ENCODE peak calls at places on chromosomes 13 and 19, in five cellular contexts. One of them, this sample, is unnamed.

GRCh38 chr19:16327911-16328823 is 3.5 kb downstream of the KLF2 start:
- DNase-seq in neural progenitor cell: no peak
- DNase-seq in right lobe of liver: peak; percentile 77
- DNase-seq in activated T-cell treated with anti-CD3 and anti-CD28 coated beads, Interleukin-2, amount 50 U/mL, for 72 hours: peak; percentile 35
- DNase-seq in Caco-2: no peak
- DNase-seq in this sample: no peak

GRCh38 chr19:7748756-7749155 is 1.4 kb upstream of the CD209 start:
- DNase-seq in Caco-2: no peak
- DNase-seq in right lobe of liver: no peak
- DNase-seq in activated T-cell treated with anti-CD3 and anti-CD28 coated beads, Interleukin-2, amount 50 U/mL, for 72 hours: no peak
- DNase-seq in neural progenitor cell: no peak
- DNase-seq in this sample: peak; percentile 62

GRCh38 chr13:108561152-108561551 is 68.3 kb upstream of the MYO16 start:
- DNase-seq in activated T-cell treated with anti-CD3 and anti-CD28 coated beads, Interleukin-2, amount 50 U/mL, for 72 hours: no peak
- DNase-seq in neural progenitor cell: no peak
- DNase-seq in right lobe of liver: no peak
- DNase-seq in Caco-2: no peak
- DNase-seq in this sample: no peak

GRCh38 chr13:24882665-24883064 is 118.7 kb downstream of the RNF17 start:
- DNase-seq in right lobe of liver: no peak
- DNase-seq in neural progenitor cell: no peak
- DNase-seq in Caco-2: no peak
- DNase-seq in activated T-cell treated with anti-CD3 and anti-CD28 coated beads, Interleukin-2, amount 50 U/mL, for 72 hours: no peak
- DNase-seq in this sample: no peak

GRCh38 chr13:41137241-41137640 is 4.6 kb upstream of the KBTBD6 start:
- DNase-seq in activated T-cell treated with anti-CD3 and anti-CD28 coated beads, Interleukin-2, amount 50 U/mL, for 72 hours: no peak
- DNase-seq in Caco-2: no peak
- DNase-seq in right lobe of liver: no peak
- DNase-seq in neural progenitor cell: no peak
- DNase-seq in this sample: no peak

GRCh38 chr19:48342841-48343540 is 17.6 kb downstream of the EMP3 start:
- DNase-seq in activated T-cell treated with anti-CD3 and anti-CD28 coated beads, Interleukin-2, amount 50 U/mL, for 72 hours: no peak
- DNase-seq in Caco-2: no peak
- DNase-seq in neural progenitor cell: no peak
- DNase-seq in right lobe of liver: no peak
- DNase-seq in this sample: no peak

GRCh38 chr19:6108721-6109633 is 1.3 kb downstream of the RFX2 start:
- DNase-seq in activated T-cell treated with anti-CD3 and anti-CD28 coated beads, Interleukin-2, amount 50 U/mL, for 72 hours: peak; percentile 60
- DNase-seq in Caco-2: peak; percentile 39
- DNase-seq in right lobe of liver: no peak
- DNase-seq in neural progenitor cell: peak; percentile 57
- DNase-seq in this sample: peak; percentile 36

GRCh38 chr19:16589917-16590316 is 17.7 kb upstream of the SLC35E1 start:
- DNase-seq in Caco-2: no peak
- DNase-seq in right lobe of liver: no peak
- DNase-seq in neural progenitor cell: no peak
- DNase-seq in activated T-cell treated with anti-CD3 and anti-CD28 coated beads, Interleukin-2, amount 50 U/mL, for 72 hours: no peak
- DNase-seq in this sample: no peak

GRCh38 chr13:20431080-20431479 is 94.6 kb downstream of the CRYL1 start:
- DNase-seq in neural progenitor cell: no peak
- DNase-seq in Caco-2: no peak
- DNase-seq in right lobe of liver: no peak
- DNase-seq in activated T-cell treated with anti-CD3 and anti-CD28 coated beads, Interleukin-2, amount 50 U/mL, for 72 hours: no peak
- DNase-seq in this sample: no peak

GRCh38 chr13:75458696-75459422 is 23.1 kb downstream of the TBC1D4 start:
- DNase-seq in neural progenitor cell: peak; percentile 4
- DNase-seq in Caco-2: no peak
- DNase-seq in activated T-cell treated with anti-CD3 and anti-CD28 coated beads, Interleukin-2, amount 50 U/mL, for 72 hours: no peak
- DNase-seq in right lobe of liver: no peak
- DNase-seq in this sample: peak; percentile 21

GRCh38 chr19:49135686-49136085 is 16.3 kb downstream of the PPFIA3 start:
- DNase-seq in activated T-cell treated with anti-CD3 and anti-CD28 coated beads, Interleukin-2, amount 50 U/mL, for 72 hours: no peak
- DNase-seq in neural progenitor cell: no peak
- DNase-seq in right lobe of liver: no peak
- DNase-seq in Caco-2: no peak
- DNase-seq in this sample: no peak

GRCh38 chr13:48853381-48854102 is 122.2 kb upstream of the FNDC3A start:
- DNase-seq in Caco-2: no peak
- DNase-seq in activated T-cell treated with anti-CD3 and anti-CD28 coated beads, Interleukin-2, amount 50 U/mL, for 72 hours: peak; percentile 37
- DNase-seq in neural progenitor cell: no peak
- DNase-seq in right lobe of liver: no peak
- DNase-seq in this sample: no peak

GRCh38 chr19:49564616-49565045 is 15.7 kb downstream of the NOSIP start:
- DNase-seq in neural progenitor cell: no peak
- DNase-seq in right lobe of liver: no peak
- DNase-seq in activated T-cell treated with anti-CD3 and anti-CD28 coated beads, Interleukin-2, amount 50 U/mL, for 72 hours: peak; percentile 58
- DNase-seq in Caco-2: no peak
- DNase-seq in this sample: no peak

GRCh38 chr19:7773841-7774240 is 10.8 kb downstream of the CLEC4M start:
- DNase-seq in neural progenitor cell: no peak
- DNase-seq in right lobe of liver: no peak
- DNase-seq in Caco-2: no peak
- DNase-seq in activated T-cell treated with anti-CD3 and anti-CD28 coated beads, Interleukin-2, amount 50 U/mL, for 72 hours: no peak
- DNase-seq in this sample: no peak

GRCh38 chr19:39684283-39684682 is 20.0 kb upstream of the LGALS14 start:
- DNase-seq in neural progenitor cell: no peak
- DNase-seq in right lobe of liver: no peak
- DNase-seq in Caco-2: no peak
- DNase-seq in activated T-cell treated with anti-CD3 and anti-CD28 coated beads, Interleukin-2, amount 50 U/mL, for 72 hours: no peak
- DNase-seq in this sample: no peak

GRCh38 chr19:18558595-18558994 is 925 bp downstream of the KXD1 start:
- DNase-seq in neural progenitor cell: no peak
- DNase-seq in Caco-2: no peak
- DNase-seq in right lobe of liver: no peak
- DNase-seq in activated T-cell treated with anti-CD3 and anti-CD28 coated beads, Interleukin-2, amount 50 U/mL, for 72 hours: no peak
- DNase-seq in this sample: no peak

GRCh38 chr13:99211421-99212035 is 10.9 kb downstream of the UBAC2 start:
- DNase-seq in right lobe of liver: no peak
- DNase-seq in neural progenitor cell: no peak
- DNase-seq in Caco-2: no peak
- DNase-seq in activated T-cell treated with anti-CD3 and anti-CD28 coated beads, Interleukin-2, amount 50 U/mL, for 72 hours: no peak
- DNase-seq in this sample: no peak

GRCh38 chr13:105346141-105346766 is 1189.2 kb downstream of the EFNB2 start:
- DNase-seq in right lobe of liver: no peak
- DNase-seq in activated T-cell treated with anti-CD3 and anti-CD28 coated beads, Interleukin-2, amount 50 U/mL, for 72 hours: no peak
- DNase-seq in Caco-2: no peak
- DNase-seq in neural progenitor cell: no peak
- DNase-seq in this sample: no peak

GRCh38 chr19:45169602-45170001 is 8.4 kb downstream of the TRAPPC6A start:
- DNase-seq in Caco-2: no peak
- DNase-seq in right lobe of liver: no peak
- DNase-seq in activated T-cell treated with anti-CD3 and anti-CD28 coated beads, Interleukin-2, amount 50 U/mL, for 72 hours: no peak
- DNase-seq in neural progenitor cell: no peak
- DNase-seq in this sample: no peak

GRCh38 chr13:20241593-20241992 is 9.5 kb upstream of the GJB6 start:
- DNase-seq in right lobe of liver: no peak
- DNase-seq in neural progenitor cell: no peak
- DNase-seq in Caco-2: no peak
- DNase-seq in activated T-cell treated with anti-CD3 and anti-CD28 coated beads, Interleukin-2, amount 50 U/mL, for 72 hours: no peak
- DNase-seq in this sample: no peak

GRCh38 chr13:38542601-38543000 is 144.3 kb upstream of the FREM2 start:
- DNase-seq in right lobe of liver: no peak
- DNase-seq in Caco-2: no peak
- DNase-seq in activated T-cell treated with anti-CD3 and anti-CD28 coated beads, Interleukin-2, amount 50 U/mL, for 72 hours: no peak
- DNase-seq in neural progenitor cell: no peak
- DNase-seq in this sample: no peak

GRCh38 chr13:20197361-20197834 is 4.7 kb upstream of the GJB2 start:
- DNase-seq in Caco-2: no peak
- DNase-seq in neural progenitor cell: peak; percentile 65
- DNase-seq in right lobe of liver: no peak
- DNase-seq in activated T-cell treated with anti-CD3 and anti-CD28 coated beads, Interleukin-2, amount 50 U/mL, for 72 hours: no peak
- DNase-seq in this sample: no peak

GRCh38 chr13:81745391-81745790 is 1404.5 kb upstream of the SPRY2 start:
- DNase-seq in activated T-cell treated with anti-CD3 and anti-CD28 coated beads, Interleukin-2, amount 50 U/mL, for 72 hours: no peak
- DNase-seq in Caco-2: no peak
- DNase-seq in right lobe of liver: no peak
- DNase-seq in neural progenitor cell: no peak
- DNase-seq in this sample: no peak

This sample was measured in WTC11.